ENCODE peak calls at places on chromosomes 11 and 22, in nine cellular contexts. H is Calu3; O is activated gamma-delta T cell treated with anti-CD3 and anti-CD28 coated beads, Interleukin-2, amount 50 U/mL, for 16 hours; U is NCI-H2171; I is stimulated activated CD4-positive, alpha-beta T cell treated with anti-CD3 and anti-CD28 coated beads, TNF-alpha, amount 100 ng/mL, for 1 hour; Z is fibroblast of mammary gland; K is cardiac septum; P is AG10803; Q is foreskin fibroblast. W is an unnamed sample.

GRCh38 chr11:99368579-99368978 is 347.8 kb downstream of the CNTN5 start:
- DNase-seq in H (no peak), O (no peak), U (no peak), I (no peak), Z (peak), K (no peak), P (no peak), Q (no peak), W (no peak)

GRCh38 chr11:99197477-99197876 is 176.7 kb downstream of the CNTN5 start:
- DNase-seq in H (no peak), O (no peak), U (no peak), I (no peak), Z (no peak), K (no peak), P (no peak), Q (no peak), W (no peak)

GRCh38 chr11:118198370-118198769 is 21.9 kb upstream of the SCN2B start:
- DNase-seq in H (peak), O (peak), U (no peak), I (peak), Z (peak), K (peak), P (peak), Q (peak), W (peak)

GRCh38 chr22:44620129-44620840 is 81.7 kb upstream of the PRR5 start:
- DNase-seq in H (peak), O (peak), U (peak), I (peak), Z (peak), K (peak), P (peak), Q (peak), W (peak)

GRCh38 chr11:46293616-46294015 is 16.2 kb downstream of the CREB3L1 start:
- DNase-seq in H (no peak), O (no peak), U (no peak), I (no peak), Z (peak), K (no peak), P (peak), Q (peak), W (no peak)

GRCh38 chr22:20116376-20116950 is 559 bp downstream of the RANBP1 start:
- DNase-seq in H (no peak), O (no peak), U (no peak), I (no peak), Z (no peak), K (no peak), P (no peak), Q (no peak), W (no peak)

GRCh38 chr22:49514656-49515055 is 313.0 kb downstream of the BRD1 start:
- DNase-seq in H (no peak), O (no peak), U (no peak), I (no peak), Z (no peak), K (no peak), P (no peak), Q (no peak), W (no peak)

GRCh38 chr22:46613606-46613997 is 6.6 kb upstream of the GRAMD4 start:
- DNase-seq in H (peak), O (no peak), U (peak), I (no peak), Z (peak), K (no peak), P (no peak), Q (peak), W (no peak)